ENCODE peak calls at places on chromosomes 2 and 18, in four cellular contexts. One of them, this sample, is unnamed.

GRCh38 chr2:10700078-10700803 is 10.5 kb upstream of the NOL10 start:
- DNase-seq in K562: no peak
- DNase-seq in GM12878: no peak
- DNase-seq in HL-60: no peak
- DNase-seq in this sample: no peak

GRCh38 chr2:124607679-124608078 is 582.6 kb downstream of the CNTNAP5 start:
- DNase-seq in K562: no peak
- DNase-seq in HL-60: no peak
- DNase-seq in GM12878: no peak
- DNase-seq in this sample: no peak

GRCh38 chr2:120566331-120567035 is 169.2 kb upstream of the GLI2 start:
- DNase-seq in GM12878: no peak
- DNase-seq in HL-60: no peak
- DNase-seq in K562: no peak
- DNase-seq in this sample: no peak

GRCh38 chr2:7725132-7725849 is 808.1 kb downstream of the RNF144A start:
- DNase-seq in HL-60: no peak
- DNase-seq in K562: no peak
- DNase-seq in GM12878: peak
- DNase-seq in this sample: no peak

GRCh38 chr18:41146301-41146700 is 808.7 kb upstream of the PIK3C3 start:
- DNase-seq in HL-60: no peak
- DNase-seq in GM12878: no peak
- DNase-seq in K562: no peak
- DNase-seq in this sample: no peak

GRCh38 chr2:58131191-58132011 is 84.8 kb downstream of the VRK2 start:
- DNase-seq in HL-60: no peak
- DNase-seq in GM12878: no peak
- DNase-seq in K562: no peak
- DNase-seq in this sample: no peak

GRCh38 chr2:168278424-168278888 is 31.1 kb upstream of the STK39 start:
- DNase-seq in HL-60: no peak
- DNase-seq in GM12878: no peak
- DNase-seq in K562: no peak
- DNase-seq in this sample: no peak

GRCh38 chr2:62801814-62802524 is 96.5 kb downstream of the EHBP1 start:
- DNase-seq in GM12878: no peak
- DNase-seq in K562: no peak
- DNase-seq in HL-60: no peak
- DNase-seq in this sample: no peak

GRCh38 chr2:158414538-158414937 is 42.0 kb downstream of the CCDC148 start:
- DNase-seq in HL-60: no peak
- DNase-seq in GM12878: no peak
- DNase-seq in K562: no peak
- DNase-seq in this sample: no peak

GRCh38 chr2:8634466-8635172 is 47.2 kb upstream of the ID2 start:
- DNase-seq in K562: no peak
- DNase-seq in GM12878: no peak
- DNase-seq in HL-60: no peak
- DNase-seq in this sample: no peak

GRCh38 chr2:108449410-108450200 is 599 bp downstream of the GCC2 start:
- DNase-seq in K562: peak
- DNase-seq in HL-60: peak
- DNase-seq in GM12878: no peak
- DNase-seq in this sample: no peak

DNA sequence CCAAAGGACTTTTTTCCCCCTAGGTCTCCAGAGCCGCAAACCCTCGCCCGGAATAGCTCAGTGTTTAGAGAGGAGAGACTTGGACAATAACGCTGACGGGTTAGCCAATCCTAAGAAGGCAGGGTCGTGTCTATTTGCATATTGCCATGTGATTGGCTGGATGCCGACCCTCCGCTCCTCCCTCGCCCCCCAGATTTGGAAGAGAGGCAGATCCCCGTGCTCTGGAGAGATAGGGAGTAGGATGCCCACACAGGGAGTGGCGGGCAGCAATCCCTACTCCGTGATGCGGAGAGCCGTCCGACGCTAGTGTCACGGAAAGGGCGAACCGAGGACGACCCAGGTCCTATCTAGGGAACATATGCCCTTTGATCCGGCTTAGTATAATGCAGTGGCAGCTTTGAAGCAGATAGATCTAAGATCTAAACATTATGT is 1.4 kb downstream of the WNT6 start:
- DNase-seq in HL-60: no peak
- DNase-seq in K562: peak
- DNase-seq in GM12878: no peak
- DNase-seq in this sample: peak
- TF ChIP-seq SPI1 in HL-60: no peak
- TF ChIP-seq SPI1 in K562: no peak
- TF ChIP-seq SPI1 in GM12878: no peak
- TF ChIP-seq SPI1 in this sample: no peak

GRCh38 chr18:74229891-74230290 is 61.9 kb downstream of the CYB5A start:
- DNase-seq in GM12878: no peak
- DNase-seq in K562: no peak
- DNase-seq in HL-60: no peak
- DNase-seq in this sample: no peak

GRCh38 chr18:74230922-74231714 is 60.6 kb downstream of the CYB5A start:
- DNase-seq in K562: no peak
- DNase-seq in HL-60: no peak
- DNase-seq in GM12878: no peak
- DNase-seq in this sample: no peak

GRCh38 chr18:74233933-74234325 is 57.8 kb downstream of the CYB5A start:
- DNase-seq in GM12878: no peak
- DNase-seq in K562: no peak
- DNase-seq in HL-60: no peak
- DNase-seq in this sample: no peak

GRCh38 chr18:74239567-74239966 is 52.2 kb downstream of the CYB5A start:
- DNase-seq in HL-60: no peak
- DNase-seq in K562: no peak
- DNase-seq in GM12878: no peak
- DNase-seq in this sample: no peak

GRCh38 chr18:74234326-74235171 is 57.2 kb downstream of the CYB5A start:
- DNase-seq in GM12878: no peak
- DNase-seq in K562: peak
- DNase-seq in HL-60: peak
- DNase-seq in this sample: no peak
- TF ChIP-seq SPI1 in GM12878: no peak
- TF ChIP-seq SPI1 in K562: no peak
- TF ChIP-seq SPI1 in HL-60: no peak
- TF ChIP-seq SPI1 in this sample: no peak

GRCh38 chr2:69061518-69061917 is 48.5 kb downstream of the ANTXR1 start:
- DNase-seq in K562: no peak
- DNase-seq in HL-60: no peak
- DNase-seq in GM12878: no peak
- DNase-seq in this sample: no peak
- TF ChIP-seq SPI1 in K562: no peak
- TF ChIP-seq SPI1 in HL-60: no peak
- TF ChIP-seq SPI1 in GM12878: no peak
- TF ChIP-seq SPI1 in this sample: no peak

DNA sequence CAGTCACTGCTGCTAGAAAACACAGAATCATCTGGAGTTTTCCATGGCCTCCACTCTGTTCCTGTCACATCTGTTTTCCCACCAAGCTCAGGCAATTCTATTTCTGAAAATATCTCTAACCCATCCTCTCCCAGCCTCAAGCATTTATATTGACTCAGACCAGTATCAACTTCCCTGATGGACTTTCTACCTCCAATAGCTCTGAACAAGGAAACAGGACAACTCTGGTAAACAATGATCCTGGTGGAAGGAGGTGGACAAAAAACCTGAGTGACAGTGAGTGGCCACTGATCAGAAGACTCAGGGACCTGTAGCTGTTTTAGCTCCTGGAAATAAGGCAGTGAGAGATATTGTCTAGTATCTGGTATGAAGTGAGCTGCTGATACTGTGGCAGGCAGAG is 23.4 kb downstream of the BMP10 start:
- DNase-seq in GM12878: no peak
- DNase-seq in K562: no peak
- DNase-seq in HL-60: no peak
- DNase-seq in this sample: no peak
- TF ChIP-seq SPI1 in GM12878: no peak
- TF ChIP-seq SPI1 in K562: no peak
- TF ChIP-seq SPI1 in HL-60: no peak
- TF ChIP-seq SPI1 in this sample: no peak

DNA sequence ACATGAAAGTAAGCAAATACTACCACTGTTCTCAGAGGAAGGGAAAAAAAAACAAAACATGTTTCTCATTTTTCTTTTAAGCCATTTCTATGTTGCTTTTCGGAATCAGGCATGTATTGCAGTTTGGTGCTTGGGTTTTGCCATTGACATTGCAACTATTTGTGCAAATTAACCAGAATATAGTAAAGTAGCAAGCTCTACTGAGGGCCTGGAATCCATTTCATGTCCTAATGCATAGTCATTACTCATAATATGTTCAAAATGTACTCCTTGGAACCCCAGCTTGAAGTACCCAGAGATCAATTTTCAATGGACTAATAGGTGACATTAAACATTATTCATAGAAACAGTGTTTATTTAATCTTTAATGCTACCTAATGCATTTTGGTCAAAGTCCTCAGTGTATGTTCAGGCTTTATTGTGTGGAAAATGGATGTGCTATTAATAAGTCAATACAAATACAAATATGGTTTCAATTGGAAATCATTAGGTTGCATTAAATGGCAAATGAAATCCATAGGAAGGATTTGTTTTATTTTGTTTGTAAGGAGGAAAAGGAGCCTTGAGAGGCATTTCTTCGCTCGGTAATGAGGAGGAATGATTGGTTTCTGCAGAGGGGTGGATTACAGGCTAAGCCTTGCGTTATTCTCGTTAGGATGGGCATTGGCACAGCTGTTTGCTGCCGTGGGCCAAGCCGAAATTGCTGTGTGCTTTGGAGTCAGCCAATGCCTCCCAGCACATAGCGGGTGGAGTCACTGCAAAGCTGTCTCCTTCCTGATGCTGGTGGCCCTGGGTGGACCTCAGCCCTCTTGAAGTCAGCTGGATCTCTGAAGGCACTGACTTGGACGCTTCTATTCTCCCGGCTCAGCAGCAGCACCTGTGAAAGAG is 56.4 kb downstream of the MYCN start:
- DNase-seq in K562: no peak
- DNase-seq in HL-60: no peak
- DNase-seq in GM12878: no peak
- DNase-seq in this sample: no peak
- TF ChIP-seq SPI1 in K562: no peak
- TF ChIP-seq SPI1 in HL-60: no peak
- TF ChIP-seq SPI1 in GM12878: no peak
- TF ChIP-seq SPI1 in this sample: no peak

GRCh38 chr2:241422350-241422749 is 66.3 kb downstream of the FARP2 start:
- DNase-seq in K562: no peak
- DNase-seq in HL-60: no peak
- DNase-seq in GM12878: no peak
- DNase-seq in this sample: no peak
- TF ChIP-seq SPI1 in K562: no peak
- TF ChIP-seq SPI1 in HL-60: no peak
- TF ChIP-seq SPI1 in GM12878: no peak
- TF ChIP-seq SPI1 in this sample: no peak